ENCODE peak calls at places on chromosomes 5 and 9, in five cellular contexts. N is K562, L is HCT116, E is GM12878, G is H1. A is an unnamed sample.

GRCh38 chr9:132990781-132991180 is 12.3 kb downstream of the GFI1B start:
- DNase-seq in G (no peak), E (no peak), L (no peak), N (no peak), A (no peak)

GRCh38 chr5:112317866-112318265 is 101.2 kb downstream of the EPB41L4A start:
- DNase-seq in E (no peak), G (no peak), N (no peak), L (no peak), A (no peak)

GRCh38 chr5:153496835-153497234 is 6.4 kb downstream of the GRIA1 start:
- DNase-seq in L (peak; percentile 13), E (no peak), N (peak; percentile 20), G (no peak), A (no peak)

GRCh38 chr5:136080483-136081180 is 51.8 kb downstream of the TGFBI start:
- DNase-seq in E (peak; percentile 82), N (peak; percentile 90), L (peak; percentile 63), G (peak; percentile 47), A (no peak)

GRCh38 chr5:35608881-35609779 is 8.5 kb upstream of the SPEF2 start:
- DNase-seq in E (no peak), N (no peak), G (no peak), L (no peak), A (no peak)

GRCh38 chr5:120644516-120644915 is 180.4 kb downstream of the PRR16 start:
- DNase-seq in L (no peak), N (no peak), G (no peak), E (no peak), A (no peak)

GRCh38 chr5:116655431-116655830 is 80.8 kb upstream of the SEMA6A start:
- DNase-seq in E (no peak), N (no peak), L (no peak), G (no peak), A (no peak)

GRCh38 chr5:34736445-34737119 is 80.5 kb downstream of the RAI14 start:
- DNase-seq in N (no peak), E (no peak), G (peak; percentile 31), L (peak; percentile 8), A (no peak)

GRCh38 chr5:176875783-176876505 is 23.2 kb downstream of the HK3 start:
- DNase-seq in L (no peak), E (no peak), N (peak; percentile 9), G (no peak), A (no peak)

GRCh38 chr5:54455413-54456157 is at the start of gene HSPB3:
- DNase-seq in G (no peak), E (no peak), N (peak; percentile 19), L (no peak), A (no peak)

GRCh38 chr5:109335114-109335513 is 74.7 kb downstream of the PJA2 start:
- DNase-seq in L (no peak), E (no peak), G (no peak), N (no peak), A (no peak)

GRCh38 chr5:400282-401215 is 42.4 kb upstream of the EXOC3 start:
- DNase-seq in G (no peak), E (no peak), N (no peak), L (no peak), A (no peak)

GRCh38 chr5:24633705-24634325 is 11.0 kb downstream of the CDH10 start:
- DNase-seq in N (peak; percentile 47), L (peak; percentile 16), G (no peak), E (no peak), A (peak; percentile 22)

GRCh38 chr5:116498478-116498877 is 76.1 kb downstream of the SEMA6A start:
- DNase-seq in L (no peak), N (no peak), E (no peak), G (no peak), A (no peak)

GRCh38 chr5:168106008-168106761 is 185.3 kb upstream of the WWC1 start:
- DNase-seq in E (no peak), G (no peak), L (no peak), N (no peak), A (no peak)

GRCh38 chr5:36670548-36670947 is 64.1 kb downstream of the SLC1A3 start:
- DNase-seq in N (no peak), E (no peak), G (no peak), L (no peak), A (no peak)

GRCh38 chr9:79571309-79572031 is at the start of gene TLE4:
- DNase-seq in G (peak; percentile 100), N (peak; percentile 92), L (no peak), E (peak; percentile 100), A (peak; percentile 99)

GRCh38 chr9:90921104-90921503 is 119.5 kb downstream of the SYK start:
- DNase-seq in G (no peak), L (no peak), N (no peak), E (no peak), A (no peak)

GRCh38 chr5:112951124-112951702 is 25.4 kb upstream of the DCP2 start:
- DNase-seq in N (no peak), E (no peak), L (no peak), G (no peak), A (no peak)

GRCh38 chr5:156121234-156121633 is 205.7 kb upstream of the SGCD start:
- DNase-seq in G (no peak), N (no peak), L (no peak), E (no peak), A (no peak)

GRCh38 chr5:100970646-100971045 is 67.6 kb upstream of the ST8SIA4 start:
- DNase-seq in L (no peak), G (no peak), E (no peak), N (no peak), A (no peak)

DNA sequence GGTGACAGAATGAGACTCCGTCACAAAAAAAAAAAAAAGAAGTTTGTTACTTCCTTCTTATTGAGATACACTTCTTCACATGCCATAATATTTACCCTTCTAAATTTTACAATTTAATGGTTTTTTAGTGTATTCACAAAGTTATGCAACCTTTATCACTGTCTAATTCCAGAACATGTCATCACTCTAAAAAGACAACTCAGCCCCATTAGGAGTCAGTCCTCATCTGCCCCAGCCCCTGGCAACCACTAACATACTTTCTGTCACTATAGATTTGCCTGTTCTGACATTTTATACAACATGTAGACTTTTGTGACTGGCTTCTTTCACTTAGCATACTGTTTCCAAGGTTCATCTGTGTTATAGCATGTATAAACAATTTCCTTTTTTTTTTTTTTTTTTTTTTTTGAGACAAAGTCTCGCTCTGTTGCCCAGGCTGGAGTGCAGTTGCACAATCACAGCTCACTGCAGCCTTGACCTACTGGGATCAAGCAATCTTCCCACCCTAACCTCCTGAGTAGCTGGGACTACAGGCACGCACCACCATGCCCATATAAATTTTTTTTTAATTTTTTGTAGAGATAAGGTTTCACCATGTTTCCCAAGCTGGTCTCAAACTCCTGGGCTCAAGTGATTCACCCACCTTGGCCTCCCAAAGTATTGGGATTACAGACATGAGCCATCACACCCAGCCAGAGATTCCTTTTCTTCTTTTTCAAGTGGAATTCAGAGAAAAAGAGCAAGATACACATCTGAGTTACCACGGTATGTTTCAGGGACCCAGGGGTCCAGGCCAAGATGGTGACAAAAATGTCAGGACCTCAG is 17.9 kb downstream of the AQP3 start:
- DNase-seq in N (no peak), E (no peak), G (no peak), L (no peak), A (no peak)
- H3K9ac ChIP-seq in N (no peak overlapping the region), E (no peak overlapping the region), G (no peak overlapping the region), L (no peak overlapping the region), A (no peak overlapping the region)

GRCh38 chr5:173881811-173882575 is 6.2 kb upstream of the CPEB4 start:
- DNase-seq in E (no peak), N (no peak), G (no peak), L (no peak), A (no peak)

GRCh38 chr5:173882632-173883031 is 5.5 kb upstream of the CPEB4 start:
- DNase-seq in N (no peak), L (peak; percentile 13), G (no peak), E (no peak), A (no peak)

GRCh38 chr5:173885054-173885443 is 3.1 kb upstream of the CPEB4 start:
- DNase-seq in G (no peak), L (no peak), N (no peak), E (no peak), A (no peak)

GRCh38 chr5:173884402-173885053 is 3.6 kb upstream of the CPEB4 start:
- DNase-seq in N (peak; percentile 85), G (no peak), L (no peak), E (peak; percentile 67), A (no peak)

GRCh38 chr5:173883347-173883924 is 4.7 kb upstream of the CPEB4 start:
- DNase-seq in L (no peak), E (no peak), G (no peak), N (no peak), A (no peak)
- TF ChIP-seq ZNF274 in L (no peak), E (no peak), G (no peak), N (no peak), A (no peak)

DNA sequence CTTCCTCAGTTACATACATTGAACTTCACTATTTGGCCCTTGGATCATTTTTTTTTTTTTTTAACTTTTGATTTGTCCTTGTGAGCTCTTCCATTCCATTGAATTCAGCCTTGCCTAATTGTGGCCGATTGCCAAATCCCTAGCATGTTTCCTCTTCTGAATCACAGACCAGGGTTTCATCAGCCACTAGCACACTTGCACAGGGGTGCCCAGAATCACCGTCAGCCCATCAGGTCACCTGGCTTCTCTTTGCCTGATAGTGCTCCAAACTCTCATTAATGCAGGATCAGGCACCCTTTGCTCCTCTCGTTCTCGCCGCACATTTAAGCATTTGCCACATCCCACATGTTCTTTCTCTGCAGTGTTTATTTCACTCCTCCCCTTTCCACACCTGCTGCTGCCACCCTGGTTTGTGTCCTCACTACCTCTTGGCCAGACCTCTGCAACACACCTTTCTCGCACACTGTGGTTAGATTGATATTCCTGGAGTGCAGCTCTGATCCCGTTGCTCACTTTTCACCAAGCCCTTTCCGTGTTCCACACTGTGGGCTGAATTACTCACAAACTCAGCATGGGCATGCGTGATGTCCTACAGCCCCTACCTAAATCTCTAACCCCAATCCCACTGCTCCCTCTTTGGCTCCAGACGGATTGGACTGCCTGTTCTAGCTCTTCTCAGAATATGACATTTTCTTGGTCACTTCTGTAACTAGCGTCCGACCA is 9.8 kb downstream of the PIK3R1 start:
- DNase-seq in N (no peak), L (no peak), E (no peak), G (no peak), A (no peak)
- H3K9ac ChIP-seq in N (no peak overlapping the region), L (no peak overlapping the region), E (no peak overlapping the region), G (no peak overlapping the region), A (no peak overlapping the region)

GRCh38 chr9:113513541-113513940 is 50.0 kb downstream of the RGS3 start:
- DNase-seq in L (no peak), N (no peak), G (no peak), E (no peak), A (no peak)
- TF ChIP-seq ZNF274 in L (no peak), N (no peak), G (no peak), E (no peak), A (no peak)

GRCh38 chr9:92033991-92034390 is 81.2 kb downstream of the SPTLC1 start:
- DNase-seq in G (no peak), L (no peak), E (no peak), N (no peak), A (no peak)

GRCh38 chr9:92033307-92033706 is 81.9 kb downstream of the SPTLC1 start:
- DNase-seq in N (no peak), L (no peak), E (no peak), G (no peak), A (no peak)

GRCh38 chr9:92036411-92036746 is 78.8 kb downstream of the SPTLC1 start:
- DNase-seq in L (no peak), E (no peak), G (no peak), N (no peak), A (no peak)

GRCh38 chr9:92035146-92035545 is 80.1 kb downstream of the SPTLC1 start:
- DNase-seq in N (no peak), G (no peak), E (no peak), L (no peak), A (no peak)

GRCh38 chr9:92035687-92036410 is 79.4 kb downstream of the SPTLC1 start:
- DNase-seq in E (no peak), G (no peak), L (no peak), N (no peak), A (no peak)
- H3K9ac ChIP-seq in E (no peak overlapping the region), G (no peak overlapping the region), L (no peak overlapping the region), N (no peak overlapping the region), A (no peak overlapping the region)